ENCODE peak calls at places on chromosomes 3 and 15, in eight cellular contexts. One of them, this sample, is unnamed.

GRCh38 chr15:72999586-72999985 is 52.7 kb upstream of the NEO1 start:
- DNase-seq in WTC11: no peak
- DNase-seq in astrocyte: no peak
- DNase-seq in neural crest cell: no peak
- DNase-seq in astrocyte of the spinal cord: no peak
- DNase-seq in mammary epithelial cell: no peak
- DNase-seq in fibroblast of pulmonary artery: no peak
- DNase-seq in upper lobe of right lung: no peak
- DNase-seq in this sample: no peak

GRCh38 chr15:45307230-45307924 is 55.3 kb downstream of the SLC28A2 start:
- DNase-seq in WTC11: no peak
- DNase-seq in astrocyte: peak; percentile 65
- DNase-seq in neural crest cell: no peak
- DNase-seq in astrocyte of the spinal cord: peak; percentile 59
- DNase-seq in mammary epithelial cell: peak; percentile 40
- DNase-seq in fibroblast of pulmonary artery: peak; percentile 67
- DNase-seq in upper lobe of right lung: no peak
- DNase-seq in this sample: peak; percentile 82

GRCh38 chr3:158097571-158098553 is 8.4 kb downstream of the SHOX2 start:
- DNase-seq in WTC11: peak; percentile 91
- DNase-seq in astrocyte: no peak
- DNase-seq in neural crest cell: peak; percentile 47
- DNase-seq in astrocyte of the spinal cord: peak; percentile 55
- DNase-seq in mammary epithelial cell: peak; percentile 80
- DNase-seq in fibroblast of pulmonary artery: peak; percentile 62
- DNase-seq in upper lobe of right lung: peak; percentile 87
- DNase-seq in this sample: no peak

GRCh38 chr15:48470096-48470495 is 138.9 kb downstream of the DUT start:
- DNase-seq in WTC11: no peak
- DNase-seq in astrocyte: no peak
- DNase-seq in neural crest cell: no peak
- DNase-seq in astrocyte of the spinal cord: no peak
- DNase-seq in mammary epithelial cell: no peak
- DNase-seq in fibroblast of pulmonary artery: no peak
- DNase-seq in upper lobe of right lung: no peak
- DNase-seq in this sample: no peak

GRCh38 chr3:141478139-141478538 is 8.7 kb upstream of the RASA2 start:
- DNase-seq in WTC11: no peak
- DNase-seq in astrocyte: no peak
- DNase-seq in neural crest cell: no peak
- DNase-seq in astrocyte of the spinal cord: no peak
- DNase-seq in mammary epithelial cell: no peak
- DNase-seq in fibroblast of pulmonary artery: no peak
- DNase-seq in upper lobe of right lung: no peak
- DNase-seq in this sample: no peak

GRCh38 chr3:40588406-40588805 is 63.6 kb downstream of the ZNF621 start:
- DNase-seq in WTC11: peak; percentile 61
- DNase-seq in astrocyte: no peak
- DNase-seq in neural crest cell: no peak
- DNase-seq in astrocyte of the spinal cord: no peak
- DNase-seq in mammary epithelial cell: peak; percentile 46
- DNase-seq in fibroblast of pulmonary artery: no peak
- DNase-seq in upper lobe of right lung: no peak
- DNase-seq in this sample: no peak

GRCh38 chr3:46948830-46949671 is 27.5 kb downstream of the CCDC12 start:
- DNase-seq in WTC11: peak; percentile 24
- DNase-seq in astrocyte: no peak
- DNase-seq in neural crest cell: no peak
- DNase-seq in astrocyte of the spinal cord: no peak
- DNase-seq in mammary epithelial cell: no peak
- DNase-seq in fibroblast of pulmonary artery: no peak
- DNase-seq in upper lobe of right lung: peak; percentile 76
- DNase-seq in this sample: no peak

GRCh38 chr3:147038456-147038855 is 367.9 kb downstream of the ZIC4 start:
- DNase-seq in WTC11: no peak
- DNase-seq in astrocyte: peak; percentile 59
- DNase-seq in neural crest cell: no peak
- DNase-seq in astrocyte of the spinal cord: peak; percentile 34
- DNase-seq in mammary epithelial cell: no peak
- DNase-seq in fibroblast of pulmonary artery: peak; percentile 1
- DNase-seq in upper lobe of right lung: no peak
- DNase-seq in this sample: peak; percentile 68

GRCh38 chr3:179898024-179898423 is 138.7 kb downstream of the PEX5L start:
- DNase-seq in WTC11: peak; percentile 66
- DNase-seq in astrocyte: peak; percentile 42
- DNase-seq in neural crest cell: peak; percentile 14
- DNase-seq in astrocyte of the spinal cord: peak; percentile 23
- DNase-seq in mammary epithelial cell: peak; percentile 42
- DNase-seq in fibroblast of pulmonary artery: peak; percentile 42
- DNase-seq in upper lobe of right lung: no peak
- DNase-seq in this sample: peak; percentile 29

GRCh38 chr3:161890147-161890625 is 393.6 kb downstream of the OTOL1 start:
- DNase-seq in WTC11: no peak
- DNase-seq in astrocyte: peak; percentile 99
- DNase-seq in neural crest cell: no peak
- DNase-seq in astrocyte of the spinal cord: peak; percentile 97
- DNase-seq in mammary epithelial cell: peak; percentile 62
- DNase-seq in fibroblast of pulmonary artery: peak; percentile 97
- DNase-seq in upper lobe of right lung: peak; percentile 78
- DNase-seq in this sample: peak; percentile 97

GRCh38 chr3:130539005-130539404 is 22.0 kb downstream of the COL6A6 start:
- DNase-seq in WTC11: peak; percentile 69
- DNase-seq in astrocyte: no peak
- DNase-seq in neural crest cell: peak; percentile 57
- DNase-seq in astrocyte of the spinal cord: peak; percentile 31
- DNase-seq in mammary epithelial cell: peak; percentile 19
- DNase-seq in fibroblast of pulmonary artery: peak; percentile 56
- DNase-seq in upper lobe of right lung: peak; percentile 67
- DNase-seq in this sample: no peak

GRCh38 chr15:80832676-80833075 is 53.5 kb downstream of the CEMIP start:
- DNase-seq in WTC11: no peak
- DNase-seq in astrocyte: no peak
- DNase-seq in neural crest cell: no peak
- DNase-seq in astrocyte of the spinal cord: no peak
- DNase-seq in mammary epithelial cell: no peak
- DNase-seq in fibroblast of pulmonary artery: no peak
- DNase-seq in upper lobe of right lung: no peak
- DNase-seq in this sample: no peak

GRCh38 chr3:129560931-129561594 is 18.1 kb downstream of the H1-8 start:
- DNase-seq in WTC11: no peak
- DNase-seq in astrocyte: peak; percentile 58
- DNase-seq in neural crest cell: no peak
- DNase-seq in astrocyte of the spinal cord: peak; percentile 79
- DNase-seq in mammary epithelial cell: no peak
- DNase-seq in fibroblast of pulmonary artery: peak; percentile 85
- DNase-seq in upper lobe of right lung: peak; percentile 82
- DNase-seq in this sample: peak; percentile 76

GRCh38 chr15:33581032-33581431 is 270.3 kb downstream of the RYR3 start:
- DNase-seq in WTC11: no peak
- DNase-seq in astrocyte: peak; percentile 82
- DNase-seq in neural crest cell: no peak
- DNase-seq in astrocyte of the spinal cord: peak; percentile 74
- DNase-seq in mammary epithelial cell: peak; percentile 87
- DNase-seq in fibroblast of pulmonary artery: peak; percentile 70
- DNase-seq in upper lobe of right lung: no peak
- DNase-seq in this sample: peak; percentile 39

GRCh38 chr15:57019496-57020160 is 101.2 kb downstream of the TCF12 start:
- DNase-seq in WTC11: no peak
- DNase-seq in astrocyte: peak; percentile 21
- DNase-seq in neural crest cell: no peak
- DNase-seq in astrocyte of the spinal cord: peak; percentile 15
- DNase-seq in mammary epithelial cell: no peak
- DNase-seq in fibroblast of pulmonary artery: no peak
- DNase-seq in upper lobe of right lung: no peak
- DNase-seq in this sample: no peak

GRCh38 chr15:70566047-70566835 is 197.1 kb downstream of the UACA start:
- DNase-seq in WTC11: no peak
- DNase-seq in astrocyte: no peak
- DNase-seq in neural crest cell: no peak
- DNase-seq in astrocyte of the spinal cord: peak; percentile 26
- DNase-seq in mammary epithelial cell: no peak
- DNase-seq in fibroblast of pulmonary artery: peak; percentile 37
- DNase-seq in upper lobe of right lung: no peak
- DNase-seq in this sample: no peak

GRCh38 chr3:14216257-14217048 is 37.8 kb downstream of the LSM3 start:
- DNase-seq in WTC11: peak; percentile 82
- DNase-seq in astrocyte: peak; percentile 78
- DNase-seq in neural crest cell: peak; percentile 25
- DNase-seq in astrocyte of the spinal cord: peak; percentile 80
- DNase-seq in mammary epithelial cell: no peak
- DNase-seq in fibroblast of pulmonary artery: peak; percentile 86
- DNase-seq in upper lobe of right lung: no peak
- DNase-seq in this sample: no peak

GRCh38 chr3:169008772-169009358 is 654.6 kb downstream of the MECOM start:
- DNase-seq in WTC11: no peak
- DNase-seq in astrocyte: no peak
- DNase-seq in neural crest cell: no peak
- DNase-seq in astrocyte of the spinal cord: no peak
- DNase-seq in mammary epithelial cell: peak; percentile 23
- DNase-seq in fibroblast of pulmonary artery: no peak
- DNase-seq in upper lobe of right lung: no peak
- DNase-seq in this sample: no peak
- TF ChIP-seq CTCF in WTC11: no peak
- TF ChIP-seq CTCF in astrocyte: no peak
- TF ChIP-seq CTCF in neural crest cell: no peak
- TF ChIP-seq CTCF in astrocyte of the spinal cord: no peak
- TF ChIP-seq CTCF in mammary epithelial cell: no peak
- TF ChIP-seq CTCF in fibroblast of pulmonary artery: no peak
- TF ChIP-seq CTCF in upper lobe of right lung: no peak
- TF ChIP-seq CTCF in this sample: no peak

GRCh38 chr3:28241221-28242160 is at the start of gene CMC1:
- DNase-seq in WTC11: peak; percentile 99
- DNase-seq in astrocyte: peak; percentile 93
- DNase-seq in neural crest cell: peak; percentile 96
- DNase-seq in astrocyte of the spinal cord: peak; percentile 97
- DNase-seq in mammary epithelial cell: peak; percentile 93
- DNase-seq in fibroblast of pulmonary artery: peak; percentile 97
- DNase-seq in upper lobe of right lung: peak; percentile 99
- DNase-seq in this sample: peak; percentile 97
- TF ChIP-seq CTCF in WTC11: no peak
- TF ChIP-seq CTCF in astrocyte: no peak
- TF ChIP-seq CTCF in neural crest cell: no peak
- TF ChIP-seq CTCF in astrocyte of the spinal cord: no peak
- TF ChIP-seq CTCF in mammary epithelial cell: no peak
- TF ChIP-seq CTCF in fibroblast of pulmonary artery: no peak
- TF ChIP-seq CTCF in upper lobe of right lung: no peak
- TF ChIP-seq CTCF in this sample: no peak

GRCh38 chr3:128052831-128053419 is 688 bp downstream of the SEC61A1 start:
- DNase-seq in WTC11: no peak
- DNase-seq in astrocyte: no peak
- DNase-seq in neural crest cell: no peak
- DNase-seq in astrocyte of the spinal cord: peak; percentile 15
- DNase-seq in mammary epithelial cell: no peak
- DNase-seq in fibroblast of pulmonary artery: no peak
- DNase-seq in upper lobe of right lung: no peak
- DNase-seq in this sample: no peak
- TF ChIP-seq CTCF in WTC11: no peak
- TF ChIP-seq CTCF in astrocyte: no peak
- TF ChIP-seq CTCF in neural crest cell: no peak
- TF ChIP-seq CTCF in astrocyte of the spinal cord: no peak
- TF ChIP-seq CTCF in mammary epithelial cell: no peak
- TF ChIP-seq CTCF in fibroblast of pulmonary artery: no peak
- TF ChIP-seq CTCF in upper lobe of right lung: no peak
- TF ChIP-seq CTCF in this sample: no peak

DNA sequence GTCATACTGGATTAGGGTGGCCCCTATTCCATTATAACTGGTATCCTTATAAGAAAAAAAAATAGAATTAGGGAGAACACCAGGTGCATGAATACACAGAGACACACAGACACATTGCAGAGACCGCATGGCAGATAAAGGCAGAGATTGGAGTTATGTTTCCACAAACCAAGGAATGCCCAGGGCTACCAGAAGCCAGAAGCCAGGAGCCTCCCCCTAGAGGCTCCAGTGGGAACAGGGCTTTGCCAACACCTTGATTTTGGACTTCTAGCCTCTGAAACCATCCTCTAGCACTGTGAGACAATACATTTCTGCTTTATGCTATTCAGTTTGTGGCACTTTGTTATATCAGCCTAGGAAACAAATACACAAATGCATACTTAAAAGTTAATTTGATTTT is 10.4 kb downstream of the GOLM2 start:
- DNase-seq in WTC11: peak; percentile 52
- DNase-seq in astrocyte: no peak
- DNase-seq in neural crest cell: no peak
- DNase-seq in astrocyte of the spinal cord: no peak
- DNase-seq in mammary epithelial cell: no peak
- DNase-seq in fibroblast of pulmonary artery: no peak
- DNase-seq in upper lobe of right lung: no peak
- DNase-seq in this sample: peak; percentile 2
- TF ChIP-seq CTCF in WTC11: peak; percentile 44
- TF ChIP-seq CTCF in astrocyte: peak; percentile 28
- TF ChIP-seq CTCF in neural crest cell: peak; percentile 51
- TF ChIP-seq CTCF in astrocyte of the spinal cord: peak; percentile 50
- TF ChIP-seq CTCF in mammary epithelial cell: peak; percentile 54
- TF ChIP-seq CTCF in fibroblast of pulmonary artery: peak; percentile 45
- TF ChIP-seq CTCF in upper lobe of right lung: no peak
- TF ChIP-seq CTCF in this sample: peak; percentile 60

GRCh38 chr3:37554364-37554763 is 307.3 kb upstream of the CTDSPL start:
- DNase-seq in WTC11: peak; percentile 77
- DNase-seq in astrocyte: no peak
- DNase-seq in neural crest cell: no peak
- DNase-seq in astrocyte of the spinal cord: no peak
- DNase-seq in mammary epithelial cell: no peak
- DNase-seq in fibroblast of pulmonary artery: no peak
- DNase-seq in upper lobe of right lung: no peak
- DNase-seq in this sample: no peak
- TF ChIP-seq CTCF in WTC11: peak; percentile 57
- TF ChIP-seq CTCF in astrocyte: no peak
- TF ChIP-seq CTCF in neural crest cell: no peak
- TF ChIP-seq CTCF in astrocyte of the spinal cord: no peak
- TF ChIP-seq CTCF in mammary epithelial cell: peak; percentile 39
- TF ChIP-seq CTCF in fibroblast of pulmonary artery: no peak
- TF ChIP-seq CTCF in upper lobe of right lung: no peak
- TF ChIP-seq CTCF in this sample: no peak